ENCODE peak calls at places on chromosomes 11 and 22, in six cellular contexts. A, E, F, J, S and G are unnamed samples.
A peak's percentile ranks its signal among the peaks of the same experiment; 100 is the strongest.

GRCh38 chr11:114019046-114019445 is 40.5 kb upstream of the ZBTB16 start:
- DNase-seq in A (no peak), E (peak; percentile 32), F (no peak), J (no peak), S (no peak), G (no peak)

GRCh38 chr11:69052343-69053168 is 3.8 kb downstream of the TPCN2 start:
- DNase-seq in A (peak; percentile 72), E (no peak), F (no peak), J (no peak), S (no peak), G (no peak)

GRCh38 chr11:76620471-76620870 is 50.1 kb downstream of the LRRC32 start:
- DNase-seq in A (no peak), E (no peak), F (no peak), J (no peak), S (peak; percentile 92), G (peak; percentile 94)

GRCh38 chr11:70111269-70112016 is 33.3 kb downstream of the ANO1 start:
- DNase-seq in A (no peak), E (peak; percentile 25), F (no peak), J (peak; percentile 54), S (peak; percentile 35), G (peak; percentile 60)

GRCh38 chr11:16859651-16860050 is 121.2 kb downstream of the C11orf58 start:
- DNase-seq in A (no peak), E (no peak), F (no peak), J (no peak), S (no peak), G (no peak)

GRCh38 chr11:105609341-105609781 is 512 bp upstream of the GRIA4 start:
- DNase-seq in A (peak; percentile 36), E (no peak), F (no peak), J (no peak), S (peak; percentile 13), G (peak; percentile 25)

GRCh38 chr22:21642584-21643448 is 714 bp downstream of the SDF2L1 start:
- DNase-seq in A (peak; percentile 77), E (peak; percentile 48), F (no peak), J (no peak), S (peak; percentile 41), G (peak; percentile 63)

GRCh38 chr11:104609297-104609696 is 289.0 kb downstream of the CASP12 start:
- DNase-seq in A (peak; percentile 35), E (peak; percentile 23), F (peak; percentile 7), J (peak; percentile 43), S (peak; percentile 86), G (peak; percentile 86)

GRCh38 chr11:48880021-48880441 is 103.7 kb downstream of the TRIM51G start:
- DNase-seq in A (no peak), E (peak; percentile 10), F (no peak), J (no peak), S (no peak), G (no peak)

GRCh38 chr22:42313804-42314581 is 43.5 kb upstream of the TCF20 start:
- DNase-seq in A (peak; percentile 49), E (peak; percentile 50), F (peak; percentile 72), J (no peak), S (peak; percentile 51), G (peak; percentile 28)

GRCh38 chr11:120563698-120564572 is 52.4 kb downstream of the GRIK4 start:
- DNase-seq in A (no peak), E (no peak), F (no peak), J (no peak), S (peak; percentile 28), G (no peak)

DNA sequence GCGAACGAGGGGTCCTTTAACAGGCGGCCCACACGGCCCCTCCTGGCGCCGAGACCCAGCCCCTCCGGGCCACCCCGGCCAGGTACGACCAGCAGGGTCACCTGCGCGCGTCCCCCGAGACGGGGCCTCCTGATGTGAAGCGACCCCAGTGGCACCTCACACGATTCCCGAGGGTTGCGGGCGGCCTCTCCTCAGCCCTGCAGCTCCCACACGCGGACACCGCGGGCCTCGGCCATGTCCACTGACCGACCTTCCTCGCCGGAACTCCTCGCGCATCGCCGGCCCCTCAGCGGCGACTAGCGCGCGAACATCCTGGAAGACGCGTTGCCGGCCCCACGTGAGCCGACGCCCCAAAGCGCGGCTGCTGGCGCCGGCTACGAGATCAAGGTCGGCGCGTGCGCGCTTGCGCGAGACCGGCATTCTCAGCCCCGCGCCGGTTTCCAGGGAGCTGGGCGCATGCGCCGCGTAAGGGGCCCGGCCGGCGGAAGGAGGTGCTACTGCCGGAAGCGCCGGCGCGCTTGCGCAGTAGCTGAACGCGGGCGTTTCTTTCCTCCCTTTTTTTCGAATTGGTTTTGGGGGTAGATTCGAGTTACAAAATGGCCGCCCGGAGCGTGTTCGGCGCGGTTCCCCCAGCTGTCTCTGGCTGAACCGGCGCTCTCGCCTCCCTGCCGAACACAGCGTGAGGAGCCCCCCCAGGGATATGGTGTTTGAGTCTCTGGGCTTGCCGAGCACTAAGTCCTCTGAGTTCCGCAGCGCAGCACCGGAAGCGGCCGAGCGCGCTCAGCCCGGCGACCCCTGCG is at the start of gene NUP50:
- DNase-seq in A (peak; percentile 99), E (peak; percentile 97), F (peak; percentile 93), J (peak; percentile 94), S (peak; percentile 97), G (peak; percentile 96)
- TF ChIP-seq CTCF in A (no peak), E (no peak), F (no peak), J (no peak), S (peak; percentile 5), G (no peak)

GRCh38 chr11:118252688-118253087 is 523 bp upstream of the MPZL3 start:
- DNase-seq in A (no peak), E (no peak), F (no peak), J (no peak), S (no peak), G (no peak)

GRCh38 chr11:118247041-118247440 is 5.1 kb downstream of the MPZL3 start:
- DNase-seq in A (no peak), E (no peak), F (no peak), J (no peak), S (no peak), G (peak; percentile 38)

GRCh38 chr11:118251858-118252652 is at the start of gene MPZL3:
- DNase-seq in A (peak; percentile 94), E (peak; percentile 94), F (peak; percentile 29), J (peak; percentile 59), S (peak; percentile 77), G (peak; percentile 69)
- TF ChIP-seq CTCF in A (no peak), E (no peak), F (no peak), J (no peak), S (no peak), G (no peak)

DNA sequence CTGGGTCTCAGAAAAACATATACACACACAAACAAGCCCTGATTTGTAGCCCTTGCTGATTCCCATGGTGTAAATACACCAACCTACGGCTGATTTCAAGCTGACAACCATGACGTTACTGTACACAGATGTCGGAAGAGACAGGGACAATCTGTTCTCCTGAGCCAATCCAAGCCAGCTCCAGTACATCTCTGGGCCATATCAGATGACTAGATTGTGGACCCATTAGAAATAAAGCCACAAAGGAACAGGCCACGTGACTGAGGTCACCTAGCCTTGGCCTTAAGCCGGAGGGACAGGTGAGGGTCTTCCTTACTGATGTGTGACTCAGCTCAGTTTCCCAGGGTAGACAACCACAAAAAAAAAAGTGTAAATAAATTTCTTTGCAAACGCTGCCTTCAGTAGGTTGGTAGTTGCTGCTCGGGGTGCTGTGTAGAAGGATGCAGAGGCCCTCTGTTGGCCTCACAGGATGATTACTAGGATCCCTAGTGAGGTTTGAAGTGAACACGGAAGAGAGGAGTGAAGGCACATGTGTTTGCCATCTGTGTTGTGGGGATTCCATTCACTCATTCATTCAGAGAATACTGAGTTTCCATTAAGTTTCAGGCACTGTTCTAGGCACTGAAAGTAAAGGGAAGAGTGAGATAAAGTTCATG is 99.0 kb upstream of the LARGE1 start:
- DNase-seq in A (peak; percentile 0), E (no peak), F (no peak), J (no peak), S (no peak), G (no peak)
- TF ChIP-seq CTCF in A (no peak), E (no peak), F (peak; percentile 15), J (no peak), S (no peak), G (no peak)

DNA sequence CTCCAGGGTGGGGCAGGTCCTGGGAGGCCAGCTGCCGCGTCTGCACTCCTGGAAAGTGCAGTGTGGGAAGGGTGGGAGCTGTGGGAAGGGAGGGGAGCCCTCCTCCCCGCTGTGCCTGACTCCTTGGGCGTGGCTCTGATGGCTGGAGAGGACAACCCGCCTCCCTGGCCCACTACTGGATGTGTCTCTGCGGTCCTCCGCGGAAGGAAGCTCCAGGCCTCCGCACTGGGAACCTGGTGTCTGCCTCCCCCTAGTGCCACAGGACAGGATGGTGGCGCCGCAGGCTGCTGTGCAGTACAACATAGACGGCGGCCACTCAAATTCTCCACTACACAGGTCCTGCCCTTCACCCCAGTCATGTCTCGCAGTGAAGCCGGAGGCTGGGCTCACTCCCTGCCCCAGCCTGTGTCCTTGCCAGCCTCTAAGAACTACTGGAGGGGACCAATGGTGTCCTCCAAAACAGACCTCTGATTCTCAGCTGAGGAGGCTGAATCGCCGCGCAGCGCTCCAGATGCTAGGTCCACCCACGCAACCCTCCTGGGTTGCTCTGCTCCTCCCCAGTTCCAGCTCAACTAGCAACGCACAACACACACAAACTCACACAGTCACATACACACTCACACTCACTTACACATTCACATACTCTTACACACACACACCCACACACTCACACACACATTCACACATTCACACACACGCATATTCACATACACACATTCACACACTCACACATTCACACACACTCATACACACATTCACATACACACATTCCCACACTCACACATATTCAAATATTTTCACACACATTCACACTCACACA is 12.4 kb upstream of the DSCAML1 start:
- DNase-seq in A (peak; percentile 27), E (peak; percentile 76), F (no peak), J (peak; percentile 81), S (no peak), G (peak; percentile 57)
- TF ChIP-seq CTCF in A (peak; percentile 15), E (no peak), F (peak; percentile 75), J (peak; percentile 78), S (peak; percentile 40), G (peak; percentile 64)

GRCh38 chr11:11876458-11876857 is 34.7 kb downstream of the USP47 start:
- DNase-seq in A (no peak), E (no peak), F (no peak), J (no peak), S (no peak), G (peak; percentile 22)
- TF ChIP-seq CTCF in A (no peak), E (no peak), F (peak; percentile 50), J (no peak), S (peak; percentile 35), G (peak; percentile 14)

GRCh38 chr22:37634505-37635002 is 4.9 kb upstream of the SH3BP1 start:
- DNase-seq in A (peak; percentile 59), E (no peak), F (no peak), J (no peak), S (no peak), G (no peak)
- TF ChIP-seq CTCF in A (peak; percentile 53), E (no peak), F (peak; percentile 37), J (peak; percentile 16), S (peak; percentile 20), G (peak; percentile 26)

GRCh38 chr11:93694109-93694508 is 32.6 kb downstream of the CEP295 start:
- DNase-seq in A (no peak), E (no peak), F (no peak), J (no peak), S (peak; percentile 2), G (no peak)
- TF ChIP-seq CTCF in A (no peak), E (no peak), F (no peak), J (no peak), S (peak; percentile 21), G (no peak)